ENCODE peak calls at places on chromosomes 16 and 17, in seven cellular contexts. D is Caco-2, T is GM12865, A is epithelial cell of esophagus, S is left ventricle myocardium inferior, V is ovary, K is thoracic aorta. I is an unnamed sample.

GRCh38 chr17:58329808-58330543 is 1.4 kb upstream of the TSPOAP1 start:
- DNase-seq in T (peak), S (no peak), A (no peak), K (no peak), D (no peak), V (no peak), I (no peak)

GRCh38 chr17:34638526-34639260 is 59.3 kb downstream of the TMEM132E start:
- DNase-seq in A (no peak), D (no peak), T (no peak), S (no peak), K (no peak), V (no peak), I (no peak)

GRCh38 chr17:8581002-8581658 is 49.4 kb downstream of the MYH10 start:
- DNase-seq in K (no peak), D (no peak), A (peak), S (no peak), T (peak), V (no peak), I (no peak)

GRCh38 chr16:54504372-54504771 is 217.8 kb upstream of the IRX3 start:
- DNase-seq in A (no peak), T (no peak), S (no peak), D (no peak), V (no peak), K (no peak), I (no peak)

GRCh38 chr16:31708348-31708747 is 165.3 kb upstream of the ZNF267 start:
- DNase-seq in S (no peak), T (no peak), K (no peak), A (no peak), V (no peak), D (no peak), I (no peak)

GRCh38 chr17:70076189-70076588 is 1.2 kb downstream of the KCNJ16 start:
- DNase-seq in V (no peak), D (no peak), K (no peak), T (no peak), S (no peak), A (no peak), I (no peak)

GRCh38 chr16:50742521-50743150 is 750 bp downstream of the CYLD start:
- DNase-seq in T (peak), S (peak), V (peak), K (no peak), A (peak), D (peak), I (no peak)

GRCh38 chr16:87551487-87551886 is 50.8 kb upstream of the JPH3 start:
- DNase-seq in S (no peak), K (no peak), T (no peak), A (no peak), D (no peak), V (no peak), I (no peak)

DNA sequence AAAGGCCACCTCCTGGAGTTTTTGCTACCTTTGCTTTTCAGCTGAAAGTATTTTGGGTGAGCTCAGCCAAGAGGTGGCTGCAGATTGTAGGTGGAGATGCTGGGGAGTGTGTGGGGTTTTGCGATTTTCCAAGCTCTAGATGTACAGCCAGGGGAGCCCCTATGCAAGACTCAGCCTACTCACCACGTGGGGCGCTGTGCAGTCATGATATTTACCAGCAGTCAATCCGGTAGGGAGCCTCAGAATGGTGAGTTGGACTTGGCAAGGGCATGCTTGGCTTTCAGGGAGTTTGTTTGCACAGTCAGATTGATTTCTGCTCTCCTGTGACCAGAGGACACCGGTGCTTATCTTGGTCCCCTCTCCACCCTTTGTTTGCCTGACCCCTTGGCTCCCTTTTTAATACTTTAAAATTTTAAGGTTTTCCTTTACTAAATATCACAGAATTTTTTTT is 175.3 kb downstream of the UTP18 start:
- DNase-seq in K (no peak), D (peak), A (peak), V (no peak), T (peak), S (peak), I (peak)
- H3K4me3 ChIP-seq in K (no peak), D (no peak), A (no peak), V (no peak), T (no peak), S (no peak), I (no peak)

GRCh38 chr17:13398853-13399252 is 202.9 kb downstream of the HS3ST3A1 start:
- DNase-seq in S (no peak), D (no peak), T (no peak), A (no peak), K (no peak), V (no peak), I (no peak)
- TF ChIP-seq CTCF in S (no peak), D (no peak), T (no peak), A (no peak), K (no peak), V (no peak), I (no peak)

GRCh38 chr16:10572611-10573010 is 7.8 kb downstream of the EMP2 start:
- DNase-seq in K (no peak), A (no peak), V (no peak), S (no peak), D (no peak), T (no peak), I (no peak)

GRCh38 chr16:10571354-10571753 is 9.0 kb downstream of the EMP2 start:
- DNase-seq in A (no peak), S (no peak), K (no peak), T (no peak), V (no peak), D (no peak), I (no peak)

GRCh38 chr16:10566613-10567012 is 13.8 kb downstream of the EMP2 start:
- DNase-seq in T (peak), A (no peak), D (no peak), K (no peak), V (no peak), S (no peak), I (no peak)

GRCh38 chr16:10565167-10565566 is 15.2 kb downstream of the EMP2 start:
- DNase-seq in D (no peak), A (no peak), T (no peak), S (no peak), K (no peak), V (no peak), I (no peak)

DNA sequence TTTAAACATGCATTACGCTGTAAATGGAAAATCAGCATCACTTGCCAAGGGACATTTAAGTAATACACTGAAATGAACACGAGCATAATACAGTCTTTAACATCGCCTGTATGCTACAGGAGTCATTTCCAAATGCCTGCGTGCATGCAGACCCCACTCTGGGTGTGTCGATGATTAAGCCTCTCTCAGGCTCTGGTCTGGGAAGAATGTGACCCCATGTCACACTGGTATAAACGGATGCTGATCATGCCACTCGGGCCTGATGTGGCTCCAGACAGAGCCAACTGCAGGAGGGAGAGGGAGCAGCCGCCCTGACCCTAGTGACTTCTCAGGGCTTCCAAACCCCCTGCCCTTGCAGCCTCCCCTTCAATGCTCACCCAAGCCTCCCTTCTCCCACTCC is 10.8 kb downstream of the EMP2 start:
- DNase-seq in A (no peak), V (no peak), K (no peak), T (no peak), D (no peak), S (no peak), I (no peak)
- H3K4me3 ChIP-seq in A (no peak), V (no peak), K (no peak), T (no peak), D (no peak), S (peak), I (no peak)

GRCh38 chr17:64615025-64615677 is 47.0 kb downstream of the SMURF2 start:
- DNase-seq in V (no peak), K (no peak), T (no peak), D (no peak), S (no peak), A (no peak), I (no peak)
- TF ChIP-seq CTCF in V (no peak), K (no peak), T (no peak), D (no peak), S (no peak), A (no peak), I (peak)

GRCh38 chr17:74442291-74442669 is 10.4 kb downstream of the GPRC5C start:
- DNase-seq in V (no peak), T (no peak), A (no peak), S (no peak), K (no peak), D (no peak), I (no peak)
- H3K4me3 ChIP-seq in V (no peak), T (no peak), A (no peak), S (peak), K (peak), D (no peak), I (no peak)

DNA sequence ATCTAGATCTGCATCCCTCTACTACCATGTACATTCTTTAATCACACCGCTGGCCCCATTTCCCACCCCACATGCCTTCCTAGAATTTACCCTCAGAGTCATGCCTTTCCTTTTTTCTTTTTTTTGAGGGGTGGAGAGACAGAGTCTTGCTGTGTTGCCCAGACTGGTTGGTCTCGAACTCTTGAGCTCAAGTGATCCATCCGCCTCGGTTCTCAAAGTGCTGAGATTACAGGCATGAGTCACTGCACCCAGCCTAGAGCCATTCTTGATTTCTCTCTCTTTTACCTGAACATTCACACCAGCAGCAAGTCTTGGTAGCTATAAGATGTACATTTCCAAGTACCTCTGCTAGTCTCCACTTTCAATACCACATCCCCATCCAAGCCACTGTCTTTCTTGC is 2.1 kb downstream of the PAGR1 start:
- DNase-seq in T (no peak), S (no peak), A (peak), V (no peak), K (no peak), D (no peak), I (no peak)
- TF ChIP-seq CTCF in T (no peak), S (no peak), A (no peak), V (no peak), K (no peak), D (no peak), I (no peak)